ENCODE peak calls at places on chromosomes 2 and 18, in four cellular contexts. O is GOT3, G is HFF-Myc, Z is GF-D8. F is an unnamed sample.

GRCh38 chr18:49968649-49969309 is 155.4 kb upstream of the ACAA2 start:
- DNase-seq in O (no peak), G (no peak), Z (no peak), F (no peak)

GRCh38 chr2:96157649-96158553 is 12.7 kb upstream of the DUSP2 start:
- DNase-seq in O (no peak), G (no peak), Z (no peak), F (no peak)

GRCh38 chr2:237194081-237194480 is 108.4 kb downstream of the COPS8 start:
- DNase-seq in O (no peak), G (no peak), Z (no peak), F (no peak)

GRCh38 chr2:195686564-195686963 is 29.5 kb downstream of the SLC39A10 start:
- DNase-seq in O (no peak), G (no peak), Z (no peak), F (no peak)

GRCh38 chr18:79275992-79276391 is 119.7 kb upstream of the NFATC1 start:
- DNase-seq in O (no peak), G (no peak), Z (no peak), F (no peak)

GRCh38 chr2:190668892-190669291 is 20.0 kb downstream of the NAB1 start:
- DNase-seq in O (no peak), G (no peak), Z (no peak), F (no peak)

GRCh38 chr18:54742120-54742519 is 86.2 kb upstream of the RAB27B start:
- DNase-seq in O (no peak), G (peak), Z (no peak), F (no peak)

GRCh38 chr2:37590119-37590571 is 81.3 kb downstream of the CDC42EP3 start:
- DNase-seq in O (no peak), G (no peak), Z (no peak), F (peak)

GRCh38 chr18:59039449-59039848 is 100.2 kb upstream of the SEC11C start:
- DNase-seq in O (no peak), G (no peak), Z (no peak), F (no peak)

GRCh38 chr2:23286765-23287155 is 98.2 kb upstream of the KLHL29 start:
- DNase-seq in O (no peak), G (peak), Z (no peak), F (no peak)

GRCh38 chr2:241061275-241061674 is 40.8 kb downstream of the MTERF4 start:
- DNase-seq in O (no peak), G (no peak), Z (no peak), F (no peak)

GRCh38 chr18:21230436-21230835 is 11.6 kb upstream of the GREB1L start:
- DNase-seq in O (no peak), G (no peak), Z (no peak), F (no peak)

GRCh38 chr2:120791961-120792295 is 56.3 kb downstream of the GLI2 start:
- DNase-seq in O (no peak), G (no peak), Z (no peak), F (no peak)

GRCh38 chr2:43490387-43490786 is 105.5 kb downstream of the THADA start:
- DNase-seq in O (no peak), G (no peak), Z (no peak), F (no peak)

GRCh38 chr2:1750935-1751767 is 6.8 kb upstream of the PXDN start:
- DNase-seq in O (peak), G (no peak), Z (no peak), F (no peak)

GRCh38 chr18:70413455-70413854 is 124.6 kb downstream of the SOCS6 start:
- DNase-seq in O (no peak), G (no peak), Z (no peak), F (no peak)

GRCh38 chr2:86213056-86213455 is 13.8 kb downstream of the MRPL35 start:
- DNase-seq in O (no peak), G (no peak), Z (no peak), F (no peak)

GRCh38 chr2:68292108-68292710 is 27.5 kb downstream of the CNRIP1 start:
- DNase-seq in O (no peak), G (no peak), Z (no peak), F (peak)

GRCh38 chr2:72334806-72335205 is 187.1 kb upstream of the CYP26B1 start:
- DNase-seq in O (no peak), G (no peak), Z (no peak), F (no peak)

GRCh38 chr2:113692698-113693428 is 63.6 kb downstream of the SLC35F5 start:
- DNase-seq in O (no peak), G (no peak), Z (no peak), F (no peak)

GRCh38 chr2:112958428-112959108 is 19.2 kb upstream of the IL36G start:
- DNase-seq in O (no peak), G (peak), Z (no peak), F (peak)

GRCh38 chr2:219473511-219473910 is 25.2 kb upstream of the GMPPA start:
- DNase-seq in O (no peak), G (no peak), Z (no peak), F (no peak)

GRCh38 chr2:28821295-28821958 is 10.8 kb downstream of the SPDYA start:
- DNase-seq in O (no peak), G (peak), Z (peak), F (peak)

GRCh38 chr2:186733414-186733813 is 39.6 kb downstream of the FAM171B start:
- DNase-seq in O (no peak), G (no peak), Z (no peak), F (no peak)

GRCh38 chr18:77560334-77560970 is 310.8 kb downstream of the GALR1 start:
- DNase-seq in O (no peak), G (no peak), Z (no peak), F (no peak)

GRCh38 chr2:190664240-190664639 is 15.4 kb downstream of the NAB1 start:
- DNase-seq in O (no peak), G (no peak), Z (no peak), F (no peak)

GRCh38 chr18:58402951-58403702 is 225.8 kb downstream of the ALPK2 start:
- DNase-seq in O (no peak), G (no peak), Z (no peak), F (no peak)

GRCh38 chr2:26552641-26553040 is 74.7 kb upstream of the OTOF start:
- DNase-seq in O (no peak), G (no peak), Z (no peak), F (no peak)

GRCh38 chr2:109143214-109144187 is 14.5 kb downstream of the SH3RF3 start:
- DNase-seq in O (no peak), G (no peak), Z (no peak), F (no peak)

GRCh38 chr2:2260691-2261268 is 70.3 kb downstream of the MYT1L start:
- DNase-seq in O (no peak), G (no peak), Z (no peak), F (no peak)

GRCh38 chr2:25822190-25823117 is 55.8 kb downstream of the ASXL2 start:
- DNase-seq in O (no peak), G (no peak), Z (no peak), F (no peak)

GRCh38 chr2:28280576-28280975 is 112.1 kb upstream of the FOSL2 start:
- DNase-seq in O (no peak), G (no peak), Z (no peak), F (no peak)

GRCh38 chr18:22609642-22610041 is 191.9 kb upstream of the CTAGE1 start:
- DNase-seq in O (no peak), G (peak), Z (no peak), F (no peak)

GRCh38 chr2:70084973-70085710 is 2.1 kb upstream of the PCBP1 start:
- DNase-seq in O (no peak), G (no peak), Z (peak), F (no peak)

GRCh38 chr2:108184421-108184820 is 55.3 kb upstream of the SULT1C3 start:
- DNase-seq in O (no peak), G (no peak), Z (no peak), F (no peak)